ENCODE peak calls at places on chromosomes 7 and 10, in seven cellular contexts. Q, D, P, M, A, C and S are unnamed samples.

GRCh38 chr10:131769691-131770090 is 131.1 kb upstream of the PPP2R2D start:
- DNase-seq in Q (no peak), D (no peak), P (no peak), M (no peak), A (no peak), C (peak), S (no peak)

GRCh38 chr7:47000561-47000960 is 581.4 kb downstream of the TNS3 start:
- DNase-seq in Q (no peak), D (no peak), P (no peak), M (no peak), A (no peak), C (no peak), S (no peak)

GRCh38 chr10:77504870-77505257 is 132.7 kb downstream of the KCNMA1 start:
- DNase-seq in Q (no peak), D (no peak), P (no peak), M (no peak), A (no peak), C (no peak), S (no peak)

GRCh38 chr10:33134011-33134751 is 176.2 kb upstream of the ITGB1 start:
- DNase-seq in Q (no peak), D (no peak), P (peak), M (no peak), A (no peak), C (peak), S (no peak)

GRCh38 chr7:156612930-156613329 is 27.6 kb upstream of the RNF32 start:
- DNase-seq in Q (no peak), D (peak), P (no peak), M (no peak), A (no peak), C (no peak), S (no peak)

GRCh38 chr10:46266506-46266985 is 20.3 kb upstream of the ANTXRL start:
- DNase-seq in Q (peak), D (peak), P (no peak), M (no peak), A (peak), C (no peak), S (peak)

GRCh38 chr7:134502463-134502862 is 24.9 kb upstream of the AKR1B10 start:
- DNase-seq in Q (no peak), D (no peak), P (no peak), M (no peak), A (no peak), C (peak), S (peak)

GRCh38 chr10:43040482-43041256 is 36.2 kb upstream of the RET start:
- DNase-seq in Q (peak), D (no peak), P (no peak), M (no peak), A (no peak), C (peak), S (peak)

GRCh38 chr10:62045765-62046521 is 144.4 kb downstream of the ARID5B start:
- DNase-seq in Q (no peak), D (no peak), P (no peak), M (no peak), A (no peak), C (no peak), S (no peak)

GRCh38 chr10:100847440-100847839 is 65.3 kb upstream of the SLF2 start:
- DNase-seq in Q (no peak), D (no peak), P (no peak), M (no peak), A (no peak), C (no peak), S (no peak)

GRCh38 chr10:96377816-96378294 is 19.1 kb upstream of the OPALIN start:
- DNase-seq in Q (no peak), D (peak), P (no peak), M (peak), A (no peak), C (peak), S (no peak)

GRCh38 chr10:56319386-56319785 is 41.7 kb downstream of the ZWINT start:
- DNase-seq in Q (no peak), D (no peak), P (no peak), M (no peak), A (no peak), C (no peak), S (no peak)

GRCh38 chr10:96863922-96864543 is 31.9 kb downstream of the LCOR start:
- DNase-seq in Q (no peak), D (no peak), P (peak), M (no peak), A (no peak), C (no peak), S (no peak)

GRCh38 chr10:31320598-31321211 is 1.7 kb downstream of the ZEB1 start:
- DNase-seq in Q (no peak), D (peak), P (no peak), M (peak), A (peak), C (peak), S (peak)

GRCh38 chr7:25305831-25306230 is 77.5 kb upstream of the NPVF start:
- DNase-seq in Q (no peak), D (no peak), P (no peak), M (no peak), A (no peak), C (no peak), S (no peak)

GRCh38 chr10:117112220-117112619 is 25.9 kb downstream of the VAX1 start:
- DNase-seq in Q (no peak), D (no peak), P (no peak), M (no peak), A (no peak), C (no peak), S (no peak)

GRCh38 chr7:159191236-159191635 is 46.6 kb upstream of the VIPR2 start:
- DNase-seq in Q (no peak), D (no peak), P (no peak), M (no peak), A (no peak), C (no peak), S (no peak)

GRCh38 chr10:30432631-30433285 is 1.2 kb upstream of the MAP3K8 start:
- DNase-seq in Q (no peak), D (peak), P (no peak), M (peak), A (peak), C (peak), S (no peak)

GRCh38 chr10:112649492-112650152 is 202.6 kb downstream of the VTI1A start:
- DNase-seq in Q (no peak), D (no peak), P (no peak), M (no peak), A (no peak), C (no peak), S (no peak)

GRCh38 chr10:132223156-132223590 is 36.4 kb downstream of the DPYSL4 start:
- DNase-seq in Q (peak), D (peak), P (peak), M (peak), A (peak), C (peak), S (no peak)

GRCh38 chr10:97000487-97001182 is 168.5 kb downstream of the LCOR start:
- DNase-seq in Q (no peak), D (peak), P (no peak), M (no peak), A (no peak), C (no peak), S (peak)

GRCh38 chr7:68440870-68441269 is 1157.4 kb upstream of the AUTS2 start:
- DNase-seq in Q (no peak), D (no peak), P (no peak), M (no peak), A (no peak), C (no peak), S (no peak)

GRCh38 chr10:132443605-132443997 is 46.6 kb downstream of the PWWP2B start:
- DNase-seq in Q (no peak), D (peak), P (no peak), M (peak), A (peak), C (no peak), S (no peak)

GRCh38 chr7:94832051-94832450 is 75.3 kb upstream of the PPP1R9A start:
- DNase-seq in Q (no peak), D (no peak), P (no peak), M (no peak), A (no peak), C (no peak), S (no peak)

GRCh38 chr10:43028143-43028542 is 48.7 kb upstream of the RET start:
- DNase-seq in Q (no peak), D (no peak), P (no peak), M (no peak), A (no peak), C (no peak), S (no peak)

GRCh38 chr10:132389631-132390454 is 7.2 kb upstream of the PWWP2B start:
- DNase-seq in Q (no peak), D (peak), P (no peak), M (no peak), A (peak), C (peak), S (no peak)

GRCh38 chr10:43978091-43978490 is 329.4 kb upstream of the ZNF32 start:
- DNase-seq in Q (no peak), D (no peak), P (no peak), M (no peak), A (no peak), C (no peak), S (no peak)

GRCh38 chr10:50624866-50625491 is 1.2 kb upstream of the SGMS1 start:
- DNase-seq in Q (peak), D (peak), P (peak), M (peak), A (no peak), C (peak), S (peak)

GRCh38 chr7:26397786-26398435 is 106.2 kb downstream of the SNX10 start:
- DNase-seq in Q (no peak), D (peak), P (peak), M (peak), A (peak), C (no peak), S (no peak)

GRCh38 chr7:95213809-95214492 is 110.4 kb downstream of the PON1 start:
- DNase-seq in Q (no peak), D (no peak), P (no peak), M (no peak), A (peak), C (peak), S (no peak)

GRCh38 chr7:30254248-30254647 is 30.1 kb upstream of the ZNRF2 start:
- DNase-seq in Q (no peak), D (no peak), P (no peak), M (no peak), A (no peak), C (no peak), S (no peak)

GRCh38 chr7:30249986-30250774 is 34.2 kb upstream of the ZNRF2 start:
- DNase-seq in Q (no peak), D (no peak), P (no peak), M (no peak), A (no peak), C (no peak), S (no peak)

GRCh38 chr7:30253796-30254165 is 30.6 kb upstream of the ZNRF2 start:
- DNase-seq in Q (no peak), D (no peak), P (no peak), M (no peak), A (no peak), C (no peak), S (no peak)

GRCh38 chr7:30252885-30253795 is 31.3 kb upstream of the ZNRF2 start:
- DNase-seq in Q (peak), D (no peak), P (peak), M (no peak), A (no peak), C (peak), S (no peak)

GRCh38 chr7:30251708-30252329 is 32.6 kb upstream of the ZNRF2 start:
- DNase-seq in Q (no peak), D (no peak), P (no peak), M (no peak), A (no peak), C (no peak), S (no peak)
- TF ChIP-seq POLR2AphosphoS5 in Q (no peak), D (no peak), P (no peak), M (no peak), A (no peak), C (no peak), S (no peak)

DNA sequence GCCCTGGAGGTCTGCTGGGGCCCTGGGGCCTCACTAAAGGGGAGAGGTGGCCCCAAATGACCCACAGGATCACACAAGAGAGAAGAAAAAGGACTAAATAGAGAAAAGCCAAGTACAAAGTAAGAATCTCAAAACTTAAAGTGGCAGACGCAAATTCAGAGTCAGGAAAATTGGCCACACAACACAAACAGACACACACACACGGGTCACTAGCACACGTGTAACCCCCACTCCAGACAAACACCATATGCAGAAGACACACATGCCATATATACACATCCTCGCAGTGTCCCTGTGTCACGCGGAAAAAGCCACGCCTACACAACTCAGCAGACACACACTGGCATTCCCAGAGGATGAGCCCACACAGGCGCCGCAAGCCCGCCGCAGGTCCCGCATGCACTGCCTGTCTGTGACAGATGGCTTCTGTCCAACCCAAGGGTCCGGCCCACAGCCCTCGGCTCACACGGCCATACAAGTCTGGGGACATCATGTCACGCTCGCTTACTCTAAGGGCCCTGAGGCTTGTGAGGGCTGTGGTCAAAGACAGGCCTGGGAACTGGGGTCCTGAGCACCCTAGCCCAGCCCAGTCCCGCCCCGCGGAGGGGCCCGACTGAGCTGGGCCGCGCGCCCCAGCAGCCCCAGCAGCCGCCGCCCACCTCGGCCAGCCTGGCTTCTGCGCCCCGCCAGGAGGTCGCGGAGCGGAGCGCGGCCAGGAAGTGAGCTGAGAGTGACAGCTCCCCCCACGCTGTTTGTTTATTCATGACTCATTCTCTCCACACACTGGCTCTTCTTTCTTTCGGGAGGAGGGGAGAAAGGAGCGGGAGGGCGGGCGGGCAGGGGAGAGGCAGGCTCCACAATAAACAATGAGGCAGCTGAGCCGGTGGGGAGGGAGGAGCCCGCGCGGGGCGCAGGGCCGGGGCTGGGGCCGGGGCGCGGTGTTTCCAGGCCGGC is 95.5 kb upstream of the ZMIZ1 start:
- DNase-seq in Q (peak), D (peak), P (peak), M (peak), A (peak), C (peak), S (peak)
- TF ChIP-seq POLR2A in Q (no peak), D (peak), P (no peak), M (peak), A (peak), C (peak), S (no peak)

DNA sequence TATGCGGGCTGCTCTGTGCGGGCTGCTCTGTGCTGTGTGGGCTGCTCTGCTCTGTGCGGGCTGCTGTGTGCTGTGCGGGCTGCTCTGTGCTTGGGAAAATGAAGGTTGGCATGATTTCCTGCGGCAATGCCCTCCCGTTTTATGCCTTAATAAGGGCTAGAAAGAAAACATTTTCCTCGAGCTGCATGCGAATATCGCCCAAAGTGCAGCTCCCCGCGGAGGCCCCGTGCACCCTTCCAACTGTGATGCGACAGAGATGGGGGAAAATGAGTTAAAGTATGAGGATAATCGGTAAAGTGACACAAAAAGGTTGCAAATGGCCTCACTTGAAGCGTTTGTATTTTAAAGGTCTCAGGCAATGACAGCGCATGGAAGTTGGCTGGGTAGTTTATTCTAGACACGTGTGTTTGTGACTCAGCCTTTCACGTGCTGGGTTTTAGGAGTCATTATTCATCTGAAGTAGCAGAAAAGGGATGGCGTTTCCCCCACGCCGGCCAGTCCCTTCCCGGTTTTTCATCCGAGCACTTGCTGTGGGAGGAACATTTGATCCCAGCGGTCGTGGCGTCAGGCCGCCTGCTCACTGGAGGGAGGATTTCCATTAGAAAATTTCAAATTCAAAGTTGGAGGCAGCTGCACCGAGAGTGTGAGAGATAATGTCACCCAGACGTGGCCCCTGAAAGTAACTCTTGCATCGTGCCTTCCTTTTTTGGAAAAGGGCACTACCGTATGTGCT is 220.7 kb downstream of the ADARB2 start:
- DNase-seq in Q (no peak), D (no peak), P (no peak), M (no peak), A (no peak), C (no peak), S (peak)
- TF ChIP-seq POLR2AphosphoS5 in Q (no peak), D (no peak), P (no peak), M (no peak), A (no peak), C (no peak), S (no peak)

GRCh38 chr7:151247016-151247580 is 1.4 kb downstream of the SMARCD3 start:
- DNase-seq in Q (no peak), D (no peak), P (no peak), M (no peak), A (no peak), C (no peak), S (no peak)
- TF ChIP-seq POLR2A in Q (no peak), D (no peak), P (no peak), M (no peak), A (no peak), C (no peak), S (no peak)

GRCh38 chr7:12719141-12719919 is 31.9 kb downstream of the ARL4A start:
- DNase-seq in Q (no peak), D (no peak), P (peak), M (peak), A (no peak), C (no peak), S (no peak)
- TF ChIP-seq POLR2AphosphoS5 in Q (no peak), D (no peak), P (peak), M (no peak), A (no peak), C (no peak), S (no peak)

GRCh38 chr10:68231106-68231901 is 609 bp downstream of the ATOH7 start:
- DNase-seq in Q (peak), D (peak), P (peak), M (peak), A (peak), C (peak), S (no peak)
- TF ChIP-seq POLR2A in Q (no peak), D (no peak), P (no peak), M (no peak), A (no peak), C (no peak), S (no peak)